ENCODE peak calls at places on chromosomes 5 and 9, in six cellular contexts. N is left ventricle myocardium inferior, R is heart right ventricle, W is tibial nerve, I is fibroblast of lung, B is cardiac muscle cell. F is an unnamed sample. For H3K36me3, the result is how much of the 10 kb centered on the place peaks cover.

GRCh38 chr5:40904205-40904993 is 4.9 kb upstream of the C7 start:
- DNase-seq in N (peak), R (peak), W (peak), I (peak), B (peak), F (no peak)

GRCh38 chr5:65923339-65923738 is 3.0 kb upstream of the ERBIN start:
- DNase-seq in N (no peak), R (no peak), W (no peak), I (no peak), B (no peak), F (no peak)

GRCh38 chr5:137833463-137833862 is 34.2 kb upstream of the MYOT start:
- DNase-seq in N (no peak), R (no peak), W (no peak), I (peak), B (no peak), F (no peak)

GRCh38 chr9:133708123-133708769 is 29.9 kb downstream of the SARDH start:
- DNase-seq in N (no peak), R (no peak), W (no peak), I (no peak), B (no peak), F (no peak)

GRCh38 chr5:87524217-87524616 is 111.5 kb upstream of the CCNH start:
- DNase-seq in N (no peak), R (no peak), W (no peak), I (no peak), B (no peak), F (no peak)

GRCh38 chr5:103582364-103582763 is 19.8 kb upstream of the NUDT12 start:
- DNase-seq in N (no peak), R (peak), W (no peak), I (peak), B (peak), F (peak)

GRCh38 chr9:19223724-19224123 is 6.8 kb upstream of the DENND4C start:
- DNase-seq in N (no peak), R (no peak), W (no peak), I (no peak), B (peak), F (no peak)

GRCh38 chr9:92770005-92770995 is 5.7 kb upstream of the BICD2 start:
- DNase-seq in N (no peak), R (no peak), W (no peak), I (no peak), B (no peak), F (no peak)

GRCh38 chr5:106843812-106844416 is 826.8 kb downstream of the EFNA5 start:
- DNase-seq in N (no peak), R (no peak), W (no peak), I (peak), B (no peak), F (no peak)

GRCh38 chr9:135961811-135962695 is 880 bp upstream of the UBAC1 start:
- DNase-seq in N (no peak), R (no peak), W (no peak), I (no peak), B (no peak), F (no peak)
- H3K4me3 ChIP-seq in N (peak), R (no peak), W (peak), I (peak), B (no peak), F (peak)

GRCh38 chr9:128208386-128208785 is 5.2 kb downstream of the DNM1 start:
- DNase-seq in N (no peak), R (no peak), W (no peak), I (no peak), B (no peak), F (no peak)
- H3K27ac ChIP-seq in N (no peak), R (no peak), W (no peak), I (no peak), B (no peak), F (no peak)

DNA sequence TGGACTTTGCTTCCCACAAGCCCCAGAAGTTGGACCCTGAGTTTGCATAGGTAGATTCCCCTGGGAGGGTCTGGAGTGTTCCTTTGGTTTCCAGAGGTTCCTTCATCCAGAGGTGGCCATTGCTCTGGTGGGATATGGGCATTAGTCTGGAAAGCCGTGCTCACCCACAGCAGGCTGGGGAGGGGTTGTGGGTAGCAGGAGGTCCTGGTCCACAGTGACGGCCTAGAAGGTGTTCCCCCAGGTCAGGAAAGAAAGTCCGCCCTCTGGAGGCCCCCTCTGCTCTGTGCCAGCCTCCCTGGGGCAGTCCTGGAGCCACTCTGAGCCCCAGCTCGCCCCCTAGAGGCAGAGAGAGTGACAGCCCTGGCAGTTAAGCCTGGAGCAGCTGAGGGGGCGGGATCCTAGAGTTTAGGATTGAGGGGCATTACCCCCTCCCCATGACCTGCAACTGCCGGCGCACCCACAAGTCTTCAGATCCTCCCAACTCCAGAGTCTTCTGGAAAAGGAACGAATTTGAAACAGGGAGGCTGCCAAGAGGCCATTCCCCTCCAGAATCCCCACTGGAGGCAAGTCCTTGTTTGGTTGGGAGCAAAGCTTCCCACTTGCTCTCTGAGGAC is 36.8 kb downstream of the NDST1 start:
- DNase-seq in N (peak), R (peak), W (peak), I (peak), B (peak), F (peak)
- H3K36me3 ChIP-seq in N (half or more), R (half or more), W (under half), I (under half), B (under half), F (under half)

GRCh38 chr5:167877319-167877718 is 414.1 kb upstream of the WWC1 start:
- DNase-seq in N (no peak), R (no peak), W (no peak), I (no peak), B (no peak), F (no peak)

DNA sequence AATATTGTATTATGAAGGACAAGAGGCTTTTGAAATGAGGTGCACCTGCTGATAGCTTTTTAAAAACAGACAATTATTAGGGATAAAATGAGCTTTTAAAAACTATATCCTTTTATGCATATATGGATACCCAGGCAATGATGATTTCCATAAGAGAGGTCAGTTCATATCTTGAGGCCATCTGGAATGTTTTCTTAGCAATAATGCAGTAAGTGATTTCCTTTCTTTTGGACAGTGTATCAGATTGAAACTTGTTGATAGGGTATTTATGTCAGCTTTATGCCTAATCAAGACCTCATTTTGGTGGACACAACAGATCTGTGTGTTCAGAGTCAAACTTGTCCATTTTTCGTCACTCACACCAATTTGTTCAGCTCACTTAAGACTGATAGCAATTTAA is 413.5 kb upstream of the WWC1 start:
- DNase-seq in N (no peak), R (no peak), W (no peak), I (no peak), B (no peak), F (no peak)
- H3K4me3 ChIP-seq in N (no peak), R (no peak), W (no peak), I (no peak), B (no peak), F (no peak)

GRCh38 chr5:148988328-148988727 is 74.5 kb downstream of the SH3TC2 start:
- DNase-seq in N (no peak), R (no peak), W (no peak), I (no peak), B (no peak), F (no peak)
- H3K27ac ChIP-seq in N (no peak), R (no peak), W (no peak), I (no peak), B (no peak), F (no peak)

F was measured in CD4-positive, CD25-positive, alpha-beta regulatory T cell.